ENCODE peak calls at places on chromosome X, in five cellular contexts. U, J, L, F and Y are unnamed samples.

GRCh38 chrX:39873111-39873510 is 224.6 kb downstream of the BCOR start:
- DNase-seq in U (no peak), J (no peak), L (no peak), F (no peak), Y (no peak)

GRCh38 chrX:71638409-71638808 is 20.1 kb upstream of the CXCR3 start:
- DNase-seq in U (no peak), J (no peak), L (no peak), F (no peak), Y (no peak)

GRCh38 chrX:104347860-104348259 is 93.1 kb upstream of the ESX1 start:
- DNase-seq in U (peak), J (no peak), L (no peak), F (no peak), Y (no peak)

GRCh38 chrX:12950851-12951589 is 23.9 kb upstream of the TMSB4X start:
- DNase-seq in U (peak), J (no peak), L (peak), F (peak), Y (no peak)

GRCh38 chrX:66050140-66050569 is 10.3 kb upstream of the VSIG4 start:
- DNase-seq in U (no peak), J (no peak), L (no peak), F (no peak), Y (no peak)

GRCh38 chrX:40573763-40574162 is 7.0 kb upstream of the ATP6AP2 start:
- DNase-seq in U (peak), J (no peak), L (no peak), F (no peak), Y (no peak)

GRCh38 chrX:93673056-93673868 is at the start of gene NAP1L3:
- DNase-seq in U (peak), J (peak), L (peak), F (peak), Y (peak)

GRCh38 chrX:46941341-46941740 is 29.1 kb downstream of the JADE3 start:
- DNase-seq in U (no peak), J (no peak), L (no peak), F (no peak), Y (no peak)

GRCh38 chrX:1928805-1929204 is 313.9 kb downstream of the ASMT start:
- DNase-seq in U (no peak), J (no peak), L (no peak), F (no peak), Y (no peak)

GRCh38 chrX:14501312-14501711 is 28.0 kb upstream of the GLRA2 start:
- DNase-seq in U (no peak), J (no peak), L (no peak), F (no peak), Y (no peak)

GRCh38 chrX:125205084-125205917 is 114.4 kb upstream of the TEX13C start:
- DNase-seq in U (peak), J (no peak), L (peak), F (peak), Y (peak)

GRCh38 chrX:36898301-36898700 is 109.9 kb upstream of the FAM47C start:
- DNase-seq in U (no peak), J (no peak), L (no peak), F (peak), Y (no peak)

GRCh38 chrX:98637451-98637850 is 1753.7 kb downstream of the RPA4 start:
- DNase-seq in U (no peak), J (no peak), L (no peak), F (no peak), Y (no peak)

GRCh38 chrX:123108513-123109427 is 75.3 kb upstream of the GRIA3 start:
- DNase-seq in U (no peak), J (no peak), L (no peak), F (no peak), Y (no peak)

GRCh38 chrX:129932792-129933321 is 26.9 kb downstream of the UTP14A start:
- DNase-seq in U (no peak), J (no peak), L (peak), F (peak), Y (no peak)

GRCh38 chrX:115949900-115950822 is 220.4 kb upstream of the AGTR2 start:
- DNase-seq in U (no peak), J (no peak), L (no peak), F (no peak), Y (no peak)

GRCh38 chrX:113929004-113929403 is 654.9 kb upstream of the HTR2C start:
- DNase-seq in U (peak), J (no peak), L (no peak), F (peak), Y (peak)

GRCh38 chrX:51461053-51462050 is 35.0 kb downstream of the NUDT11 start:
- DNase-seq in U (peak), J (peak), L (no peak), F (peak), Y (no peak)

GRCh38 chrX:22135994-22136684 is 104.0 kb downstream of the PHEX start:
- DNase-seq in U (peak), J (no peak), L (no peak), F (peak), Y (no peak)

GRCh38 chrX:153694687-153695270 is 7.1 kb downstream of the SLC6A8 start:
- DNase-seq in U (no peak), J (no peak), L (no peak), F (no peak), Y (no peak)

GRCh38 chrX:31397119-31397518 is 325.3 kb upstream of the FTHL17 start:
- DNase-seq in U (no peak), J (no peak), L (no peak), F (no peak), Y (no peak)

GRCh38 chrX:155997436-155997835 is at the start of gene IL9R:
- DNase-seq in U (no peak), J (no peak), L (no peak), F (no peak), Y (no peak)

GRCh38 chrX:114065612-114066178 is 518.2 kb upstream of the HTR2C start:
- DNase-seq in U (no peak), J (no peak), L (no peak), F (no peak), Y (no peak)

GRCh38 chrX:31931225-31931624 is 859.4 kb upstream of the FTHL17 start:
- DNase-seq in U (peak), J (no peak), L (no peak), F (no peak), Y (no peak)

GRCh38 chrX:42495139-42495538 is 282.8 kb downstream of the PPP1R2C start:
- DNase-seq in U (no peak), J (no peak), L (no peak), F (no peak), Y (no peak)

GRCh38 chrX:22135171-22135711 is 103.1 kb downstream of the PHEX start:
- DNase-seq in U (peak), J (peak), L (no peak), F (no peak), Y (no peak)

GRCh38 chrX:129925305-129926092 is 19.5 kb downstream of the UTP14A start:
- DNase-seq in U (peak), J (peak), L (peak), F (peak), Y (peak)

GRCh38 chrX:41734530-41734929 is 10.5 kb downstream of the GPR82 start:
- DNase-seq in U (peak), J (no peak), L (no peak), F (no peak), Y (no peak)

GRCh38 chrX:12802741-12803140 is 11.5 kb downstream of the PRPS2 start:
- DNase-seq in U (no peak), J (no peak), L (no peak), F (no peak), Y (no peak)

GRCh38 chrX:111352424-111352823 is 59.6 kb downstream of the DCX start:
- DNase-seq in U (peak), J (no peak), L (no peak), F (peak), Y (peak)

DNA sequence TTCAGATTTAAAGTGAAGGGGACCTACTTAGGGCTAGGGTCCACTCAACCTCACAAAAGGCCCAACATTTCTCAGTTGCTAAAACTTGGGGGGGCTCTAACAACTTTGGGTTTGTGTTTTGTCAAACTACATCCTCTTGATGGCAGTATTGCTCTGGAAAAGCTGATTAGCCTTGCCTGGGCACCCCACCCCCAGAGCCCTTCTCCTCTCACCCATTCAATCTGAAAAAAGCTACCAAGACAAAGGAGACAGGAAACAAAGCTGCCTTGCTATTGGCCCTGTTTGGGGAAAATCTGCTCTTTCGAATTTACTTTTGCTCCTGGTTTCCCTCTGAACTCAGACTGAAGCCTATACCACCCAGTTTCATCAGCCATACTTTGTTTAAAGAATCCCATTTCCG is 195.2 kb upstream of the STK26 start:
- DNase-seq in U (peak), J (no peak), L (no peak), F (no peak), Y (no peak)
- H3K4me3 ChIP-seq in U (peak), J (no peak), L (no peak), F (no peak), Y (no peak)

GRCh38 chrX:28108186-28108945 is 127.1 kb upstream of the DCAF8L1 start:
- DNase-seq in U (no peak), J (no peak), L (no peak), F (no peak), Y (peak)
- TF ChIP-seq CTCF in U (no peak), J (no peak), L (no peak), F (no peak), Y (no peak)

DNA sequence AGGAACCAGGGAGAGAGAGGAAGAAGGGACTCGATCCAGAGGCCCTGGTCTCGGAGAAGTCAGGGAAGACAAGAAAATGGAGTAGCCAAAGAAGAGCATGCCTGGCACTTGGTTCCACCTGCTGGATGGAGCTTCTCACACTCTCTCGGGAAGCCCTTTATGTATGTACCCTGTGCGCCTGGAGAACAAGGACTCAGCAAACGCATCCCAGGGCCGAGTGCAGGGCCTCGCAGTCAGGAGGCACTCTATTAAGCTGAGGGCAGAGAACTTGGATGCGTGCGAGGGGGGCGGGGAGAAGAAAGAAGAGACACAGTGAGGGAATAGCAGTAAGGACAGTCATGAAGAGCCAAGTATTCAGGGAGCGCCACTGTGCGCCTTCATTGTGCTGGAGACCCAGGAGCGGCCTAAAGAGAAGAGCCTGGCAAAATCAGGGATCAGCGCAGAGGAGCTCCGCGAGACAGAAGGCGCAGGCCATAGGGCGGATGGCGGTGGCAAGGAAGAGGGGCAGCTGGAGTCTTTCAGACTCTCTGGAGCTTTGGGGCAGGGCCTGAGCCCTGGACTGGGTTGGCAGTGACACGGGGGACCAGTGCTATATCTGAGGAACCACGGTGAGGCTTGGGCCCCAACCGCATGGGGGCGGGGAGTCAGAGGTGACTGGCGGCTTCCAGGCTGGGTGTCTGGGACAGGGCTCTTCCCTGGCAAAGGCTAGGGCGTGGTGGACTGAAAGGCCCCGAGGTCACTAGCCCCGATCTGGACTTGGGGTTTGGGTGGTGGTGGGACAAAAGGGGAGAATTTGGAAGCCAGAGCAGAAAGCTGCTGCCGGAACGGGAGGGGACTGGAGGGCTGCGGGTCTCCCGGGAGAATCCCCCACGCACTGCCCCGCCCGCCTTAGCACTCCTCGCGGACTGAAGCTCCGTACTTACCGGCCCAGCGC is 1.9 kb upstream of the SEPTIN6 start:
- DNase-seq in U (no peak), J (no peak), L (no peak), F (peak), Y (no peak)
- H3K4me3 ChIP-seq in U (no peak), J (no peak), L (no peak), F (no peak), Y (no peak)

GRCh38 chrX:54540289-54540688 is 10.3 kb downstream of the GNL3L start:
- DNase-seq in U (peak), J (peak), L (no peak), F (peak), Y (no peak)
- TF ChIP-seq CTCF in U (peak), J (peak), L (no peak), F (no peak), Y (no peak)

DNA sequence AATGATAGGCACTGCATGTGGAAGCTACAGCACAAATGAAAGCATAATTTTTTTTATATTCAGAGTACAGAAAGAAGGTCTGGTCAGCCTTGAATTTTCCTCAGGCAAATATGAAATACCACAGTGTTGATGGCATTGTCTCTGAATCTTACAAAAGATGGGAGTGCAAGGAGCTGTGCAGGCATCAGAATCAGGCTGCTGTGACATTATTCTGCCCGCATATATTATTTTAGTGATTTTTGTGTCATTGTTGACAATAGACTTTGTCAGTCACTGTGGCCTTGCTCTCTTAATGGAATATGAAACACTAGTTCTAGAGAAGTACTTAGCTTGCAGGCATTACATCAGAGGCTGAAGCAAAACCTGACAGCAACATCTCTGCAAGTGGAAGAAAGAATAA is 42.5 kb downstream of the SYTL5 start:
- DNase-seq in U (no peak), J (no peak), L (no peak), F (no peak), Y (no peak)
- H3K4me3 ChIP-seq in U (no peak), J (no peak), L (no peak), F (no peak), Y (no peak)